ENCODE peak calls at places on chromosomes 1 and 21, in four cellular contexts. I is ovary, T is right lobe of liver, O is stomach. D is an unnamed sample.

GRCh38 chr1:39900662-39901485 is 843 bp downstream of the MYCL start:
- DNase-seq in I (no peak), T (peak; percentile 89), O (peak; percentile 43), D (peak; percentile 32)

GRCh38 chr1:246602194-246602593 is 35.9 kb downstream of the CNST start:
- DNase-seq in I (no peak), T (no peak), O (no peak), D (no peak)

GRCh38 chr1:192311281-192311680 is 5.5 kb upstream of the RGS21 start:
- DNase-seq in I (no peak), T (no peak), O (no peak), D (no peak)

GRCh38 chr21:32412998-32413504 is 545 bp downstream of the EVA1C start:
- DNase-seq in I (peak; percentile 60), T (peak; percentile 57), O (peak; percentile 57), D (peak; percentile 63)

GRCh38 chr21:46431884-46432488 is 26.7 kb upstream of the DIP2A start:
- DNase-seq in I (no peak), T (no peak), O (no peak), D (no peak)

GRCh38 chr1:22454476-22455056 is 2.9 kb downstream of the ZBTB40 start:
- DNase-seq in I (no peak), T (no peak), O (peak; percentile 61), D (no peak)

GRCh38 chr1:6770727-6771567 is 14.3 kb upstream of the CAMTA1 start:
- DNase-seq in I (no peak), T (no peak), O (no peak), D (no peak)

GRCh38 chr1:155049651-155050559 is 1.2 kb upstream of the ADAM15 start:
- DNase-seq in I (no peak), T (no peak), O (no peak), D (peak; percentile 69)

GRCh38 chr1:180358649-180359048 is 128.6 kb downstream of the LHX4 start:
- DNase-seq in I (peak; percentile 21), T (no peak), O (no peak), D (no peak)

GRCh38 chr21:41759214-41759840 is 7.5 kb downstream of the RIPK4 start:
- DNase-seq in I (no peak), T (no peak), O (no peak), D (no peak)

GRCh38 chr1:177472567-177472966 is 301.8 kb downstream of the BRINP2 start:
- DNase-seq in I (no peak), T (no peak), O (no peak), D (no peak)

GRCh38 chr1:51255331-51255730 is 19.3 kb downstream of the RNF11 start:
- DNase-seq in I (no peak), T (no peak), O (no peak), D (no peak)

GRCh38 chr1:3922201-3922725 is 22.2 kb upstream of the C1orf174 start:
- DNase-seq in I (no peak), T (no peak), O (no peak), D (no peak)

GRCh38 chr1:51906306-51907078 is 28.0 kb upstream of the NRDC start:
- DNase-seq in I (no peak), T (no peak), O (no peak), D (no peak)

GRCh38 chr1:202850593-202851362 is 38.2 kb downstream of the RABIF start:
- DNase-seq in I (no peak), T (no peak), O (no peak), D (no peak)

GRCh38 chr1:72000809-72001208 is 281.5 kb downstream of the NEGR1 start:
- DNase-seq in I (no peak), T (no peak), O (no peak), D (no peak)

GRCh38 chr21:23968722-23969647 is 1638.3 kb downstream of the MRPL39 start:
- DNase-seq in I (no peak), T (peak; percentile 43), O (peak; percentile 57), D (no peak)

GRCh38 chr1:183024352-183025337 is 1.4 kb downstream of the LAMC1 start:
- DNase-seq in I (no peak), T (no peak), O (no peak), D (no peak)

GRCh38 chr1:20139776-20140612 is 871 bp downstream of the PLA2G2F start:
- DNase-seq in I (no peak), T (no peak), O (no peak), D (peak; percentile 46)

GRCh38 chr1:195664628-195665027 is 943.6 kb downstream of the KCNT2 start:
- DNase-seq in I (no peak), T (no peak), O (no peak), D (no peak)

GRCh38 chr1:88983791-88984552 is 8.5 kb downstream of the KYAT3 start:
- DNase-seq in I (no peak), T (no peak), O (no peak), D (no peak)

GRCh38 chr1:47837866-47838561 is 159.2 kb downstream of the TRABD2B start:
- DNase-seq in I (no peak), T (no peak), O (peak; percentile 63), D (no peak)

GRCh38 chr21:46120301-46121285 is 22.7 kb downstream of the COL6A2 start:
- DNase-seq in I (peak; percentile 16), T (peak; percentile 45), O (no peak), D (no peak)

GRCh38 chr1:5615076-5615475 is 377.1 kb downstream of the NPHP4 start:
- DNase-seq in I (no peak), T (no peak), O (no peak), D (no peak)

GRCh38 chr1:245588250-245588649 is 433.5 kb downstream of the KIF26B start:
- DNase-seq in I (no peak), T (no peak), O (no peak), D (no peak)

GRCh38 chr1:31412732-31413404 is at the start of gene SERINC2:
- DNase-seq in I (no peak), T (peak; percentile 58), O (peak; percentile 66), D (peak; percentile 39)

GRCh38 chr21:42220138-42220701 is 1.3 kb downstream of the ABCG1 start:
- DNase-seq in I (peak; percentile 29), T (peak; percentile 67), O (peak; percentile 69), D (peak; percentile 62)

GRCh38 chr1:40029608-40030007 is 10.9 kb upstream of the CAP1 start:
- DNase-seq in I (no peak), T (no peak), O (no peak), D (no peak)

GRCh38 chr21:46110499-46111192 is 12.7 kb downstream of the COL6A2 start:
- DNase-seq in I (peak; percentile 73), T (peak; percentile 42), O (peak; percentile 21), D (peak; percentile 3)

GRCh38 chr1:41953291-41953690 is 34.6 kb upstream of the HIVEP3 start:
- DNase-seq in I (no peak), T (no peak), O (no peak), D (no peak)

GRCh38 chr1:42085596-42085995 is 67.6 kb upstream of the GUCA2B start:
- DNase-seq in I (no peak), T (no peak), O (no peak), D (no peak)

GRCh38 chr1:153493343-153493960 is 33.0 kb upstream of the S100A7 start:
- DNase-seq in I (no peak), T (no peak), O (no peak), D (no peak)

GRCh38 chr1:153494976-153495535 is 34.6 kb upstream of the S100A7 start:
- DNase-seq in I (peak; percentile 78), T (peak; percentile 74), O (peak; percentile 76), D (peak; percentile 27)

GRCh38 chr1:153488731-153489130 is 28.3 kb upstream of the S100A7 start:
- DNase-seq in I (peak; percentile 37), T (no peak), O (peak; percentile 60), D (no peak)

GRCh38 chr1:153485880-153486279 is 25.4 kb upstream of the S100A7 start:
- DNase-seq in I (no peak), T (no peak), O (no peak), D (no peak)

GRCh38 chr1:153490272-153491051 is 30.0 kb upstream of the S100A7 start:
- DNase-seq in I (peak; percentile 88), T (no peak), O (peak; percentile 45), D (peak; percentile 90)
- H3K4me1 ChIP-seq in I (peaks cover 4% of the 10 kb centered on the region), T (no peaks in the 10 kb centered on the region), O (peaks cover 19% of the 10 kb centered on the region), D (no peaks in the 10 kb centered on the region)

DNA sequence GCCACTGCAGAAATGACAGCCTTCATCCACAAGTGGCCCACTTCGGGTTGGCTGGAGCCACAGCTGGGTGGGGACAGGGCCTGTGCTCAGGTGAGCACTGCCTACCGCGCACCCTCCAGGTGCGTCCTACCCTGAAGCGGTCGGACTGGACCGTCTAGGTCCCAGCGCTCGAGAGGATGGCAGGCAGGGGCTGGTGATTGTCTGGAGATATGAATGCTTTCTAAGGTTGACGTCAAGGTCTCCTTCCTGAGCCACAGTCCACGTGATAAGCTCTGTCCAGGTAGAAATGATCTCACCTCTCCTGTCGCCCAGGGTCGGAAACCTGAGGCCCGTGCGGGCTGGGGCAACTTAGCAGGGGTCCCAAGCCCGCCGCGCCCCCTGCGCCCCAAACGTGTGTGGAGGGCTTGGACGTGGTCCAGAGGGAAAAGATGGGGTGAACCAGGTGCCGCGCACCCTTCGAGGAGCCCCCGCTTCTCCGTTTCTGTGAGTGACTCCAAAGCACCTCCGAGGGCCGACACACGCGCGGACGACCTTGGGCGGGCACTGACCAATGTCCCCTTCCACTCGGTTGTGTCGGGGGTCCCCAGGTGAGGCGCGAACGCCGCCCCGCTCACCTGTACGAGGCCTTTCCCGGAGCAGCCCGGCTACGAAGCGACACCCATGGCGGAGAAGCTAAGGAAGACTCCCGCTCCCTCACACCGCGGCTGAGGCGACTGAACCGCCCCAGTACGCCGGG is 853 bp upstream of the DOP1B start:
- DNase-seq in I (peak; percentile 33), T (no peak), O (peak; percentile 80), D (peak; percentile 69)
- TF ChIP-seq POLR2A in I (peak; percentile 76), T (peak; percentile 89), O (no peak), D (peak; percentile 98)

GRCh38 chr1:93668951-93669350 is 12.7 kb downstream of the BCAR3 start:
- DNase-seq in I (no peak), T (no peak), O (no peak), D (no peak)
- H3K4me1 ChIP-seq in I (peaks cover 34% of the 10 kb centered on the region), T (no peaks in the 10 kb centered on the region), O (peaks cover 96% of the 10 kb centered on the region), D (peaks cover 8% of the 10 kb centered on the region)

DNA sequence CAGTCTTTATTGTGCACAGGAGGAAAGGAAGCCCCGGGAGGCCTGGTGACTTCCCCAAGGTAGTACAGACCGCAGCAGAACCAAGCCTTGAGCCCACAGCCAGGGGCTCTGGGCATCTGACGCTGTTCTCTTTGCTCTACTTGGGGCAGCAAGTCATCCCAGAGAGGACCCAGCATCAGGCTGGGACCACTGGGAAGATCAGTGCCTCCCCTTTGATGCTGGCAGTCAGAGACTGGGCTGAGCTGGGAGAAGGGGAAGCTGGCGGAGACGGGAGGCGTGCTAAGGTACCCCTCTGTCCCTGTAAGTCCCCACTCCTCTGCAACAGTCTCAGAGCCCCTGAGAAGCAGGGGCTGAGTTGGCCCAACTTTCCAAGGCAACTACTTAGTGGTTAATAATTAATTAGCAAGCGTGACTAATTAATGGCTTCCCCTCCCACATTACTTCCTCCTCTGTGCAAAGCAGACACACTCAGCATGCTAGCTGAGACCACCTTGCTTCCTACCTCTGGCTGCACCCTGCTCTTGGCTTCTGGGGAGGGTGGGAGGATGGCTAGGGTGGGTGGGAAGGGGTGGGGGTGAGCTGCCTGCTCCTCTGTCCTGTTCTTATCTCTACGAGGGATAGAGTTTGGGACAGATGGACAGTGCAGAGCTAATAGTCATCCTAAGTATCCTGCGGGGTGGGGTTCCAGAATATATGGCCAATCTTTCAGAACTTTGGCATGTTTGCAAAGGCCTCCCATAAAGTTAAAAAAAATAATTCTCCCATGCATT is 1.3 kb downstream of the INAVA start:
- DNase-seq in I (no peak), T (no peak), O (no peak), D (no peak)
- TF ChIP-seq POLR2A in I (no peak), T (no peak), O (no peak), D (no peak)

D was measured in prostate gland.